ENCODE peak calls at places on chromosomes 5 and 9, in ten cellular contexts. E is mucosa of descending colon, Y is adrenal gland, R is uterus, Z is osteoblast, F is cardiac muscle cell, O is H1, W is body of pancreas, P is heart right ventricle, A is PC-9. H is an unnamed sample. For H3K4me1, the result is how much of the 10 kb centered on the place peaks cover.

GRCh38 chr5:142539154-142539740 is 146.6 kb downstream of the FGF1 start:
- DNase-seq in E (no peak), Y (no peak), R (no peak), Z (no peak), F (no peak), O (no peak), W (no peak), P (no peak), A (no peak), H (no peak)

GRCh38 chr5:119370521-119370920 is 14.7 kb downstream of the TNFAIP8 start:
- DNase-seq in E (no peak), Y (no peak), R (no peak), Z (no peak), F (no peak), O (no peak), W (no peak), P (no peak), A (no peak), H (no peak)

GRCh38 chr9:130775336-130775991 is 59.6 kb upstream of the ABL1 start:
- DNase-seq in E (no peak), Y (no peak), R (no peak), Z (no peak), F (no peak), O (no peak), W (no peak), P (no peak), A (no peak), H (no peak)

GRCh38 chr9:34998266-34998665 is 8.7 kb downstream of the DNAJB5 start:
- DNase-seq in E (no peak), Y (no peak), R (no peak), Z (no peak), F (no peak), O (no peak), W (no peak), P (no peak), A (no peak), H (no peak)

GRCh38 chr9:132015866-132016265 is 63.8 kb downstream of the MED27 start:
- DNase-seq in E (no peak), Y (no peak), R (no peak), Z (no peak), F (no peak), O (no peak), W (no peak), P (no peak), A (no peak), H (no peak)

GRCh38 chr9:121721770-121722169 is 70.3 kb downstream of the DAB2IP start:
- DNase-seq in E (peak), Y (no peak), R (peak), Z (peak), F (no peak), O (no peak), W (no peak), P (peak), A (no peak), H (no peak)

GRCh38 chr5:78511116-78511906 is 137.3 kb downstream of the LHFPL2 start:
- DNase-seq in E (peak), Y (peak), R (no peak), Z (no peak), F (no peak), O (no peak), W (peak), P (no peak), A (no peak), H (no peak)

GRCh38 chr9:77386187-77386586 is 208.9 kb downstream of the VPS13A start:
- DNase-seq in E (no peak), Y (no peak), R (no peak), Z (no peak), F (no peak), O (no peak), W (no peak), P (no peak), A (no peak), H (no peak)

GRCh38 chr5:169354263-169354662 is 53.3 kb upstream of the SLIT3 start:
- DNase-seq in E (no peak), Y (no peak), R (no peak), Z (peak), F (no peak), O (no peak), W (no peak), P (no peak), A (peak), H (no peak)

GRCh38 chr9:132610661-132611060 is 28.3 kb downstream of the BARHL1 start:
- DNase-seq in E (no peak), Y (no peak), R (no peak), Z (no peak), F (no peak), O (no peak), W (no peak), P (no peak), A (no peak), H (no peak)

GRCh38 chr9:132160802-132161742 is 786 bp upstream of the NTNG2 start:
- DNase-seq in E (peak), Y (peak), R (no peak), Z (peak), F (peak), O (no peak), W (peak), P (no peak), A (no peak), H (no peak)

GRCh38 chr9:113931140-113931539 is 55.0 kb downstream of the ZNF618 start:
- DNase-seq in E (no peak), Y (no peak), R (no peak), Z (no peak), F (no peak), O (no peak), W (no peak), P (no peak), A (no peak), H (no peak)

GRCh38 chr5:69484891-69485290 is 7.7 kb upstream of the OCLN start:
- DNase-seq in E (no peak), Y (no peak), R (no peak), Z (peak), F (peak), O (no peak), W (no peak), P (no peak), A (no peak), H (no peak)

GRCh38 chr9:21684231-21684630 is 118.2 kb upstream of the MTAP start:
- DNase-seq in E (no peak), Y (no peak), R (no peak), Z (no peak), F (no peak), O (no peak), W (no peak), P (no peak), A (no peak), H (no peak)

GRCh38 chr9:93107151-93107824 is 11.3 kb downstream of the CARD19 start:
- DNase-seq in E (no peak), Y (peak), R (peak), Z (no peak), F (no peak), O (no peak), W (peak), P (no peak), A (no peak), H (no peak)

GRCh38 chr5:73625905-73626811 is at the start of gene ARHGEF28:
- DNase-seq in E (peak), Y (peak), R (peak), Z (peak), F (peak), O (no peak), W (peak), P (peak), A (peak), H (no peak)

GRCh38 chr9:114738581-114739316 is 56.8 kb upstream of the TEX48 start:
- DNase-seq in E (peak), Y (peak), R (peak), Z (peak), F (peak), O (peak), W (peak), P (peak), A (peak), H (peak)

GRCh38 chr5:81213070-81213469 is 20.1 kb upstream of the CKMT2 start:
- DNase-seq in E (no peak), Y (no peak), R (no peak), Z (no peak), F (no peak), O (no peak), W (peak), P (no peak), A (peak), H (peak)

GRCh38 chr5:122237906-122238305 is 74.1 kb upstream of the SNCAIP start:
- DNase-seq in E (no peak), Y (no peak), R (no peak), Z (no peak), F (no peak), O (no peak), W (no peak), P (no peak), A (no peak), H (no peak)

GRCh38 chr5:131968396-131968954 is 23.0 kb upstream of the MEIKIN start:
- DNase-seq in E (no peak), Y (no peak), R (no peak), Z (no peak), F (peak), O (no peak), W (no peak), P (no peak), A (no peak), H (no peak)

GRCh38 chr9:8564960-8565359 is 765.4 kb upstream of the DMAC1 start:
- DNase-seq in E (no peak), Y (no peak), R (no peak), Z (no peak), F (peak), O (no peak), W (no peak), P (no peak), A (no peak), H (no peak)

GRCh38 chr9:88173378-88173999 is 35.2 kb upstream of the SPATA31C2 start:
- DNase-seq in E (peak), Y (peak), R (no peak), Z (peak), F (peak), O (peak), W (peak), P (peak), A (peak), H (peak)

GRCh38 chr5:114265661-114266060 is 96.2 kb upstream of the KCNN2 start:
- DNase-seq in E (no peak), Y (no peak), R (no peak), Z (no peak), F (no peak), O (no peak), W (no peak), P (no peak), A (no peak), H (no peak)

GRCh38 chr9:38066907-38067610 is 2.0 kb downstream of the SHB start:
- DNase-seq in E (peak), Y (peak), R (peak), Z (peak), F (peak), O (no peak), W (peak), P (peak), A (no peak), H (peak)

GRCh38 chr5:93890657-93891056 is 149.3 kb upstream of the POU5F2 start:
- DNase-seq in E (no peak), Y (no peak), R (no peak), Z (no peak), F (no peak), O (no peak), W (no peak), P (no peak), A (no peak), H (no peak)

GRCh38 chr9:34592895-34593601 is 3.5 kb upstream of the CNTFR start:
- DNase-seq in E (no peak), Y (peak), R (peak), Z (peak), F (no peak), O (no peak), W (peak), P (peak), A (no peak), H (no peak)

GRCh38 chr9:3507395-3508077 is 18.3 kb downstream of the RFX3 start:
- DNase-seq in E (no peak), Y (no peak), R (no peak), Z (no peak), F (no peak), O (no peak), W (no peak), P (no peak), A (no peak), H (no peak)
- H3K4me1 ChIP-seq in E (under half), Y (under half), R (under half), Z (under half), F (under half), O (under half), W (under half), P (under half), A (under half), H (under half)

GRCh38 chr9:134837529-134837928 is 43.1 kb upstream of the FCN2 start:
- DNase-seq in E (no peak), Y (no peak), R (no peak), Z (peak), F (no peak), O (no peak), W (no peak), P (no peak), A (no peak), H (no peak)

GRCh38 chr9:134840511-134840910 is 40.1 kb upstream of the FCN2 start:
- DNase-seq in E (no peak), Y (no peak), R (no peak), Z (no peak), F (no peak), O (no peak), W (no peak), P (no peak), A (no peak), H (no peak)

GRCh38 chr9:134838651-134839431 is 41.8 kb upstream of the FCN2 start:
- DNase-seq in E (no peak), Y (no peak), R (no peak), Z (peak), F (no peak), O (no peak), W (no peak), P (no peak), A (no peak), H (no peak)

GRCh38 chr9:134841180-134841904 is 39.3 kb upstream of the FCN2 start:
- DNase-seq in E (no peak), Y (no peak), R (no peak), Z (peak), F (no peak), O (no peak), W (no peak), P (no peak), A (no peak), H (no peak)

DNA sequence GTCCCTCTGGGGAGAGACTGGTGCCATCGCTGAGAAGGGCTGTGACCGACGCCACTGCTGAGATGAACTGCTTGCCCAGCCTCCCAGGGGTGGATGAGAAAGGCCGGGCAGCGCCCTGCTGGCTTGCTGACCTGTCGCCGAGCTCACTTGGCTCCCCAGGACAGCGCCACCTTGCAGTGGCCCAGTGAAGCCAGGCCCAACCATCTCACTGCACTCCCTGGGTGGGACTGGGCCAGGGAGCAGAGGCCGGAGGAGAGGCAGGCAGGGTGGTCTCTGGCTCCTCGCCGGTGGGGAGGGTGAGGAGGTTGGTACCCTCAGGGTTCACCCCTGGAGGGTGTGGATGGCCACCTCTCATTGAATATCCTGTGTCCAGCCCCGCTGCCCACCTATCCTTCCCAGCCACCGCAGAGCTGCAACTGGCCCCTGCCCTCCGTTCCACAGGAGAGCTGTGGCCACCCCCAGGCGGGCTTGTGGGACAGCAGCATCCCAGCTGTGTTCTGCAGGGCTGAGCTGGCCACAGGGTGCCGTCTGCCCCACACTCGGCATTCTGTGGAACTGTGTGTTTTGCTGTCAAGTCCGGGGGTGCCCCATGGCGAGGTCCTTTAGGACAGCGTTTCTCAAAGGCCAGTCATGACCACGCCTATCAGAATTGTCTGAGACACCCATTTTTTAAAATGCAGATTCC is 41.0 kb upstream of the FCN2 start:
- DNase-seq in E (no peak), Y (no peak), R (no peak), Z (peak), F (no peak), O (no peak), W (no peak), P (no peak), A (no peak), H (no peak)
- TF ChIP-seq CTCF in E (no peak), Y (no peak), R (no peak), Z (peak), F (no peak), O (peak), W (no peak), P (no peak), A (no peak), H (no peak)

GRCh38 chr9:133717113-133718031 is 20.8 kb downstream of the SARDH start:
- DNase-seq in E (no peak), Y (no peak), R (no peak), Z (peak), F (no peak), O (no peak), W (no peak), P (peak), A (no peak), H (no peak)

GRCh38 chr9:133716564-133717112 is 21.5 kb downstream of the SARDH start:
- DNase-seq in E (no peak), Y (no peak), R (peak), Z (no peak), F (peak), O (no peak), W (no peak), P (peak), A (no peak), H (no peak)

GRCh38 chr9:133714606-133715294 is 23.4 kb downstream of the SARDH start:
- DNase-seq in E (no peak), Y (peak), R (peak), Z (peak), F (peak), O (no peak), W (no peak), P (peak), A (no peak), H (no peak)

GRCh38 chr9:133715295-133715865 is 22.8 kb downstream of the SARDH start:
- DNase-seq in E (no peak), Y (peak), R (peak), Z (peak), F (peak), O (no peak), W (no peak), P (peak), A (no peak), H (no peak)

DNA sequence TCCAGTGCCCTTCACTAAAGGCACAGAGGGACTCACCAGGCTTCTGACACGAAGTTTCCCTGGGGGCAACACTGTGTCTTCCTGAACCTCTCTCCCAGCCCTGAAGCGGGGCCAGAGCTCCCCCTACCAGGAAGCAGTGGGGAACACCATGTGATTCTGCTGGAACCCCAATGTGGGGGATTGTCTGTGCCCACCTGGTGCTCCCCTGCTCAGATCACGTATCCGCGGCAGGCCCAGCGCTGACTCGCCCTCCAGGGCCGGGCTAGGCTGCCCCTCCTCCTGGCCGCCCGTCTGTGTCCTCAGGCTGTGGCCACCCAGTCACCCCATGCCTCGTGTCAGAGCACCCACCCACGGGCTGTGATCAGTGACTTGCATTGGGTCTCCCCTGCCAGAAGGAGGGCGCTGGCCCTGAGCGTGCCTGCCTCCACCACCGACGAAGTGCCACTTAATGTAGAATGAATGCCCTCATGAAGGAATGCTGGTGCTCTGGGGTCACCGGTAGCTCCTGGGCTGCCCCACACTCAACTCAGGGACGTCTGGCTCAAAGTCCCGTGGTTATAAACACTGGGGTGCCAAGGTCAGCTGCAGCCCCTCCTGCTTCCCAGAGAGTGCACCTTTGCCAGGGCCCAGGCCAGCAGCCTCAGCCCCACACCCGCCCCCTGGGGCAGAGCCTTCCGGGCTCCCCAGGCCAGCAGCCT is 22.1 kb downstream of the SARDH start:
- DNase-seq in E (no peak), Y (peak), R (peak), Z (peak), F (peak), O (no peak), W (no peak), P (no peak), A (no peak), H (peak)
- H3K4me1 ChIP-seq in E (under half), Y (under half), R (under half), Z (under half), F (under half), O (under half), W (under half), P (under half), A (under half), H (under half)

DNA sequence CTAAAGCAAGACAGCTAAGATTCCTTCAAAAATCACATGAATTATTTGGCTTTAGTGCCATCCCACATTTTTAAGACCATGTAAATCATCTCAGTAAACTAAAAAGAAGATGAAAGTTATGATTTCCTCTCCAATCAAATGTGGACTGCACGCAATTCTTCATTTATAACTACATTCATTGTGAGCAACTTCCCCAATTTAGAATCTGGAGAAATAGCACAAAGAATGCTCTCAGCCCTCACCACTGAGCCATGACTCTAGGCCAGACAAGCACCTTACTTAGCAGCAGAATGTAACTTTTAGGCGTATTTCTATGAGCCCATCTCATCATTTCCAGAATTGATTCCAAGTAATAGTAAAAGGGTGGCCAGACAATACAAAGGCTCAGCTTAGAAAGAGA is 616.6 kb downstream of the TLE1 start:
- DNase-seq in E (no peak), Y (no peak), R (no peak), Z (no peak), F (no peak), O (no peak), W (no peak), P (no peak), A (no peak), H (no peak)
- TF ChIP-seq CTCF in E (no peak), Y (no peak), R (no peak), Z (no peak), F (no peak), O (no peak), W (no peak), P (no peak), A (no peak), H (no peak)

GRCh38 chr5:71751422-71751821 is 32.3 kb downstream of the CARTPT start:
- DNase-seq in E (no peak), Y (no peak), R (no peak), Z (no peak), F (no peak), O (no peak), W (no peak), P (no peak), A (no peak), H (no peak)
- H3K4me1 ChIP-seq in E (under half), Y (under half), R (under half), Z (under half), F (under half), O (under half), W (under half), P (under half), A (under half), H (under half)

GRCh38 chr5:158740358-158740757 is 359.4 kb downstream of the EBF1 start:
- DNase-seq in E (no peak), Y (no peak), R (no peak), Z (no peak), F (no peak), O (no peak), W (no peak), P (no peak), A (no peak), H (no peak)

GRCh38 chr5:158736134-158736533 is 363.6 kb downstream of the EBF1 start:
- DNase-seq in E (no peak), Y (no peak), R (no peak), Z (no peak), F (no peak), O (no peak), W (no peak), P (no peak), A (no peak), H (no peak)

GRCh38 chr5:158737536-158738027 is 362.1 kb downstream of the EBF1 start:
- DNase-seq in E (no peak), Y (no peak), R (no peak), Z (no peak), F (no peak), O (no peak), W (no peak), P (no peak), A (no peak), H (no peak)

GRCh38 chr5:158741296-158741695 is 358.4 kb downstream of the EBF1 start:
- DNase-seq in E (no peak), Y (no peak), R (no peak), Z (no peak), F (no peak), O (no peak), W (no peak), P (no peak), A (no peak), H (no peak)

GRCh38 chr5:158739941-158740340 is 359.8 kb downstream of the EBF1 start:
- DNase-seq in E (no peak), Y (no peak), R (peak), Z (no peak), F (peak), O (no peak), W (no peak), P (no peak), A (no peak), H (no peak)
- TF ChIP-seq CTCF in E (no peak), Y (no peak), R (peak), Z (peak), F (peak), O (no peak), W (no peak), P (peak), A (no peak), H (peak)

GRCh38 chr9:110156416-110156815 is 51.5 kb downstream of the C9orf152 start:
- DNase-seq in E (no peak), Y (no peak), R (no peak), Z (no peak), F (no peak), O (no peak), W (no peak), P (no peak), A (no peak), H (no peak)
- H3K4me1 ChIP-seq in E (under half), Y (under half), R (under half), Z (under half), F (under half), O (under half), W (under half), P (half or more), A (under half), H (under half)